ENCODE peak calls at places on chromosomes 7 and 10, in four cellular contexts. K is amniotic epithelial cell, S is nephron progenitor cell, P is endothelial cell. B is an unnamed sample.
A peak's percentile ranks its signal among the peaks of the same experiment; 100 is the strongest.

GRCh38 chr10:123565691-123566660 is 100.2 kb upstream of the GPR26 start:
- DNase-seq in K (no peak), S (no peak), P (no peak), B (no peak)

GRCh38 chr7:47153076-47153475 is 428.8 kb downstream of the TNS3 start:
- DNase-seq in K (peak; percentile 98), S (no peak), P (no peak), B (no peak)

GRCh38 chr10:110649652-110650264 is 5.6 kb downstream of the RBM20 start:
- DNase-seq in K (no peak), S (no peak), P (no peak), B (no peak)

GRCh38 chr7:51901489-51901840 is 584.9 kb upstream of the COBL start:
- DNase-seq in K (no peak), S (no peak), P (no peak), B (no peak)

GRCh38 chr7:46852795-46853194 is 729.1 kb downstream of the TNS3 start:
- DNase-seq in K (no peak), S (no peak), P (no peak), B (no peak)

GRCh38 chr10:71437537-71438058 is 40.9 kb downstream of the CDH23 start:
- DNase-seq in K (no peak), S (no peak), P (no peak), B (no peak)

GRCh38 chr7:115005942-115006341 is 84.0 kb downstream of the MDFIC start:
- DNase-seq in K (no peak), S (peak; percentile 8), P (no peak), B (no peak)

GRCh38 chr7:128800567-128800966 is 8.8 kb downstream of the CCDC136 start:
- DNase-seq in K (no peak), S (no peak), P (no peak), B (no peak)

GRCh38 chr10:4246881-4247358 is 461.9 kb upstream of the KLF6 start:
- DNase-seq in K (peak; percentile 97), S (no peak), P (no peak), B (no peak)

GRCh38 chr10:11525503-11525902 is 85.9 kb downstream of the USP6NL start:
- DNase-seq in K (no peak), S (no peak), P (no peak), B (no peak)

GRCh38 chr10:42367532-42368230 is 270.7 kb downstream of the ZNF33B start:
- DNase-seq in K (peak; percentile 47), S (no peak), P (no peak), B (no peak)

GRCh38 chr7:80634505-80634904 is 3.9 kb upstream of the CD36 start:
- DNase-seq in K (peak; percentile 94), S (no peak), P (no peak), B (no peak)

GRCh38 chr10:70558295-70558694 is 44.2 kb downstream of the PRF1 start:
- DNase-seq in K (no peak), S (no peak), P (no peak), B (no peak)

GRCh38 chr10:132058111-132058745 is 7.5 kb upstream of the JAKMIP3 start:
- DNase-seq in K (no peak), S (no peak), P (no peak), B (no peak)

GRCh38 chr10:58518775-58519174 is 6.1 kb downstream of the BICC1 start:
- DNase-seq in K (no peak), S (no peak), P (no peak), B (no peak)

GRCh38 chr7:36625247-36625646 is 99.0 kb downstream of the AOAH start:
- DNase-seq in K (no peak), S (no peak), P (no peak), B (no peak)

GRCh38 chr7:8260871-8261707 is 878 bp downstream of the ICA1 start:
- DNase-seq in K (peak; percentile 21), S (no peak), P (peak; percentile 63), B (no peak)

GRCh38 chr7:23973264-23973663 is 263.2 kb downstream of the STK31 start:
- DNase-seq in K (no peak), S (no peak), P (no peak), B (no peak)

GRCh38 chr10:112732277-112732891 is 217.7 kb upstream of the TCF7L2 start:
- DNase-seq in K (no peak), S (no peak), P (no peak), B (no peak)

GRCh38 chr7:140197218-140197890 is 20.6 kb upstream of the KDM7A start:
- DNase-seq in K (no peak), S (no peak), P (no peak), B (no peak)

GRCh38 chr10:72334832-72335393 is 19.8 kb downstream of the DNAJB12 start:
- DNase-seq in K (peak; percentile 100), S (no peak), P (no peak), B (no peak)

GRCh38 chr7:142798451-142799438 is 28.0 kb downstream of the PRSS2 start:
- DNase-seq in K (no peak), S (no peak), P (no peak), B (no peak)

GRCh38 chr7:44881610-44882009 is 3.7 kb downstream of the PURB start:
- DNase-seq in K (peak; percentile 92), S (no peak), P (no peak), B (no peak)

GRCh38 chr7:135758531-135758932 is 9.9 kb upstream of the FAM180A start:
- DNase-seq in K (peak; percentile 40), S (no peak), P (no peak), B (no peak)

GRCh38 chr10:13792011-13792410 is 205.2 kb downstream of the PRPF18 start:
- DNase-seq in K (no peak), S (no peak), P (no peak), B (no peak)

GRCh38 chr10:61397175-61397986 is 55.8 kb downstream of the TMEM26 start:
- DNase-seq in K (peak; percentile 96), S (no peak), P (no peak), B (no peak)

GRCh38 chr10:71429304-71429703 is 32.6 kb downstream of the CDH23 start:
- DNase-seq in K (no peak), S (no peak), P (no peak), B (no peak)

GRCh38 chr7:117401293-117402002 is 25.8 kb downstream of the ASZ1 start:
- DNase-seq in K (no peak), S (no peak), P (peak; percentile 23), B (no peak)

GRCh38 chr10:118669020-118669766 is 73.7 kb upstream of the PRLHR start:
- DNase-seq in K (no peak), S (no peak), P (no peak), B (no peak)

GRCh38 chr10:77715081-77715480 is 77.5 kb upstream of the KCNMA1 start:
- DNase-seq in K (no peak), S (no peak), P (peak; percentile 11), B (no peak)

GRCh38 chr7:132149801-132150310 is 426.4 kb downstream of the PLXNA4 start:
- DNase-seq in K (no peak), S (peak; percentile 29), P (no peak), B (no peak)

GRCh38 chr10:86523348-86523747 is 1.8 kb upstream of the WAPL start:
- DNase-seq in K (no peak), S (peak; percentile 15), P (no peak), B (no peak)

GRCh38 chr10:69870591-69870990 is 68.9 kb downstream of the COL13A1 start:
- DNase-seq in K (no peak), S (no peak), P (no peak), B (no peak)

GRCh38 chr7:135980665-135981180 is 3.6 kb upstream of the MTPN start:
- DNase-seq in K (no peak), S (no peak), P (no peak), B (no peak)

GRCh38 chr7:16967174-16967868 is 85.5 kb upstream of the AGR3 start:
- DNase-seq in K (no peak), S (no peak), P (no peak), B (peak; percentile 30)